ENCODE peak calls at places on chromosomes 6 and 20, in eight cellular contexts. F, O, J, G, X, A, D and Z are unnamed samples. For H3K27me3, the result is how much of the 10 kb centered on the place peaks cover.

GRCh38 chr6:4941782-4942672 is 61.8 kb downstream of the RPP40 start:
- DNase-seq in F (peak), O (no peak), J (peak), G (no peak), X (peak), A (peak), D (no peak), Z (peak)

GRCh38 chr6:105890521-105891244 is 195.5 kb upstream of the PRDM1 start:
- DNase-seq in F (peak), O (no peak), J (no peak), G (no peak), X (no peak), A (no peak), D (no peak), Z (no peak)

GRCh38 chr20:58375796-58376195 is 13.2 kb upstream of the VAPB start:
- DNase-seq in F (no peak), O (no peak), J (no peak), G (no peak), X (no peak), A (no peak), D (no peak), Z (no peak)

GRCh38 chr20:24694157-24694726 is 224.8 kb downstream of the SYNDIG1 start:
- DNase-seq in F (no peak), O (peak), J (no peak), G (peak), X (peak), A (no peak), D (peak), Z (no peak)

GRCh38 chr20:63116412-63117106 is 99.4 kb downstream of the YTHDF1 start:
- DNase-seq in F (no peak), O (no peak), J (no peak), G (no peak), X (no peak), A (no peak), D (no peak), Z (no peak)

GRCh38 chr6:96116674-96117073 is 100.9 kb downstream of the FUT9 start:
- DNase-seq in F (no peak), O (no peak), J (peak), G (no peak), X (no peak), A (no peak), D (no peak), Z (no peak)

GRCh38 chr6:19870322-19870721 is 33.2 kb downstream of the ID4 start:
- DNase-seq in F (no peak), O (no peak), J (no peak), G (no peak), X (no peak), A (no peak), D (no peak), Z (no peak)

GRCh38 chr6:44076366-44077200 is 50.7 kb downstream of the MRPL14 start:
- DNase-seq in F (no peak), O (peak), J (no peak), G (no peak), X (peak), A (no peak), D (peak), Z (no peak)

GRCh38 chr6:136921521-136921935 is 573 bp upstream of the SLC35D3 start:
- DNase-seq in F (no peak), O (no peak), J (no peak), G (no peak), X (no peak), A (no peak), D (no peak), Z (no peak)

GRCh38 chr6:128518531-128519131 is 1.8 kb downstream of the PTPRK start:
- DNase-seq in F (no peak), O (no peak), J (no peak), G (no peak), X (no peak), A (no peak), D (no peak), Z (no peak)

GRCh38 chr6:19394051-19394450 is 443.1 kb upstream of the ID4 start:
- DNase-seq in F (no peak), O (no peak), J (no peak), G (no peak), X (no peak), A (no peak), D (no peak), Z (no peak)

GRCh38 chr6:46746691-46747090 is at the start of gene ANKRD66:
- DNase-seq in F (peak), O (no peak), J (no peak), G (no peak), X (no peak), A (no peak), D (no peak), Z (no peak)

GRCh38 chr6:48610846-48611245 is 499.8 kb upstream of the PTCHD4 start:
- DNase-seq in F (no peak), O (no peak), J (no peak), G (no peak), X (no peak), A (peak), D (no peak), Z (no peak)

GRCh38 chr20:15061955-15062354 is 724.5 kb upstream of the FLRT3 start:
- DNase-seq in F (peak), O (no peak), J (no peak), G (no peak), X (no peak), A (no peak), D (no peak), Z (peak)

GRCh38 chr6:141752677-141753076 is 380.0 kb upstream of the GJE1 start:
- DNase-seq in F (no peak), O (no peak), J (no peak), G (no peak), X (no peak), A (no peak), D (no peak), Z (no peak)

GRCh38 chr6:26273673-26274595 is 91.1 kb upstream of the BTN3A2 start:
- DNase-seq in F (no peak), O (no peak), J (peak), G (no peak), X (no peak), A (peak), D (no peak), Z (no peak)

GRCh38 chr6:133184798-133185380 is 56.3 kb upstream of the EYA4 start:
- DNase-seq in F (no peak), O (no peak), J (no peak), G (no peak), X (no peak), A (no peak), D (no peak), Z (no peak)

GRCh38 chr6:130945401-130945919 is 117.6 kb downstream of the EPB41L2 start:
- DNase-seq in F (peak), O (no peak), J (no peak), G (no peak), X (no peak), A (peak), D (no peak), Z (no peak)

GRCh38 chr20:21421601-21422236 is 24.4 kb upstream of the NKX2-4 start:
- DNase-seq in F (no peak), O (no peak), J (no peak), G (no peak), X (no peak), A (no peak), D (no peak), Z (no peak)

GRCh38 chr6:12198851-12199250 is 91.3 kb upstream of the EDN1 start:
- DNase-seq in F (no peak), O (peak), J (no peak), G (no peak), X (no peak), A (no peak), D (no peak), Z (no peak)

GRCh38 chr20:43755851-43756250 is 29.0 kb upstream of the GTSF1L start:
- DNase-seq in F (no peak), O (no peak), J (no peak), G (no peak), X (no peak), A (peak), D (no peak), Z (no peak)

GRCh38 chr6:137494281-137494966 is at the start of gene OLIG3:
- DNase-seq in F (no peak), O (no peak), J (no peak), G (no peak), X (no peak), A (no peak), D (no peak), Z (no peak)

GRCh38 chr6:142419071-142419470 is 117.3 kb downstream of the ADGRG6 start:
- DNase-seq in F (no peak), O (no peak), J (no peak), G (no peak), X (no peak), A (no peak), D (no peak), Z (no peak)

GRCh38 chr6:118755941-118756646 is 104.7 kb upstream of the CEP85L start:
- DNase-seq in F (no peak), O (no peak), J (no peak), G (no peak), X (no peak), A (no peak), D (no peak), Z (no peak)

GRCh38 chr6:19866900-19867627 is 29.9 kb downstream of the ID4 start:
- DNase-seq in F (peak), O (no peak), J (no peak), G (no peak), X (no peak), A (peak), D (no peak), Z (peak)

GRCh38 chr20:41716436-41716835 is 98.3 kb upstream of the CHD6 start:
- DNase-seq in F (no peak), O (no peak), J (no peak), G (no peak), X (no peak), A (no peak), D (no peak), Z (no peak)

GRCh38 chr6:129766959-129767728 is 57.2 kb upstream of the ARHGAP18 start:
- DNase-seq in F (peak), O (peak), J (peak), G (no peak), X (no peak), A (peak), D (peak), Z (no peak)

GRCh38 chr20:11676618-11677289 is 240.9 kb upstream of the BTBD3 start:
- DNase-seq in F (peak), O (peak), J (no peak), G (peak), X (peak), A (peak), D (no peak), Z (no peak)

GRCh38 chr20:36391955-36392354 is 85.8 kb downstream of the DLGAP4 start:
- DNase-seq in F (no peak), O (no peak), J (no peak), G (no peak), X (no peak), A (no peak), D (no peak), Z (no peak)

GRCh38 chr6:139187489-139187888 is 52.6 kb downstream of the HECA start:
- DNase-seq in F (no peak), O (no peak), J (no peak), G (no peak), X (no peak), A (no peak), D (no peak), Z (no peak)

GRCh38 chr6:82331031-82331773 is 32.4 kb upstream of the TPBG start:
- DNase-seq in F (peak), O (no peak), J (no peak), G (no peak), X (no peak), A (peak), D (no peak), Z (peak)

GRCh38 chr6:10411131-10411914 is 3.6 kb downstream of the TFAP2A start:
- DNase-seq in F (peak), O (no peak), J (no peak), G (no peak), X (no peak), A (no peak), D (no peak), Z (no peak)

GRCh38 chr6:10412948-10413849 is 1.7 kb downstream of the TFAP2A start:
- DNase-seq in F (peak), O (no peak), J (no peak), G (no peak), X (no peak), A (no peak), D (no peak), Z (no peak)

GRCh38 chr6:10411915-10412164 is 3.0 kb downstream of the TFAP2A start:
- DNase-seq in F (no peak), O (no peak), J (no peak), G (no peak), X (no peak), A (no peak), D (no peak), Z (no peak)

GRCh38 chr6:10413850-10414765 is 766 bp downstream of the TFAP2A start:
- DNase-seq in F (peak), O (no peak), J (no peak), G (no peak), X (no peak), A (no peak), D (no peak), Z (no peak)

GRCh38 chr6:10412165-10412947 is 2.5 kb downstream of the TFAP2A start:
- DNase-seq in F (peak), O (no peak), J (peak), G (no peak), X (peak), A (peak), D (no peak), Z (no peak)
- H3K27me3 ChIP-seq in F (under half), O (under half), J (under half), G (half or more), X (half or more), A (half or more), D (half or more), Z (half or more)

GRCh38 chr20:37622728-37623127 is 71.1 kb upstream of the CTNNBL1 start:
- DNase-seq in F (no peak), O (no peak), J (no peak), G (no peak), X (no peak), A (no peak), D (no peak), Z (no peak)
- H3K27me3 ChIP-seq in F (under half), O (under half), J (under half), G (under half), X (under half), A (under half), D (under half), Z (under half)

DNA sequence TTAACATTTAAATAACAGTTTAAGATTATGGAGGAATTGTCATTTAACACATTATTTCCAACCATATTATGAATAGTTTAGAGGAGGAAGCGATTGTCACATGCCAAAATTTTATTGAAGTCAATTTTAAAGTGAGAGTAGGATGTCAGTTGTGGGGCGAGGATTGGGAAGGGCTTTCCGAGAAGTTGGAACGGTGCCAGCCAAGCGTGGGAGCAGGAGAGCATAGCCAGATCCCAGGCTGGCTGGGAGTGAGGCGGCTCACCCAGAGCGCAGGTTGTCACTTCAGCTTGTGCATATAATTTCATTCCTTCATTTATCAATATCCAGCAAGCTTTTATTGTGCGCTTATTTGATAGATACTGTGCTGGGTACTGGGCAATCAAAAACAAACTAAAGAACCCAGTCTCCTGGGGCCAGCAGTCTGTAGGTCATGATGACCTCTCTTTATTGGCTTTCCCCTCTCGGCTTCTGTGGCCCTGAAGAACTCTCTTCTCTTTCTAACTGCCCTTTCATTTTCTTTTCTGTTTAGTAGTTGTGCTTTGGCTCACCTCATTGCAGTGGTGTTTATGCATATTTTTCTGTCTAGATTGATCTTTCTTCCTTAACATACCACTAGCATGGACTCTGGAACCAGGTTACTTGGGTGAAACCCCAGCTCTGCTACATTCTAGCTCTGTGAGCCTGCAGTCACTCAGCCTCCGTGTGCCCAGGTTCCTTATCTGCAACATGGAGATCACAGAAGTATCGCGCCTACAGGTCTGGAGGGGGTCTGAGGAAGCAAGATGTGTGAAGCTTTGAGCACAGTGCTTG is 6.4 kb downstream of the CEP43 start:
- DNase-seq in F (no peak), O (no peak), J (no peak), G (no peak), X (peak), A (no peak), D (peak), Z (no peak)
- H3K27me3 ChIP-seq in F (under half), O (under half), J (under half), G (under half), X (under half), A (under half), D (under half), Z (under half)

DNA sequence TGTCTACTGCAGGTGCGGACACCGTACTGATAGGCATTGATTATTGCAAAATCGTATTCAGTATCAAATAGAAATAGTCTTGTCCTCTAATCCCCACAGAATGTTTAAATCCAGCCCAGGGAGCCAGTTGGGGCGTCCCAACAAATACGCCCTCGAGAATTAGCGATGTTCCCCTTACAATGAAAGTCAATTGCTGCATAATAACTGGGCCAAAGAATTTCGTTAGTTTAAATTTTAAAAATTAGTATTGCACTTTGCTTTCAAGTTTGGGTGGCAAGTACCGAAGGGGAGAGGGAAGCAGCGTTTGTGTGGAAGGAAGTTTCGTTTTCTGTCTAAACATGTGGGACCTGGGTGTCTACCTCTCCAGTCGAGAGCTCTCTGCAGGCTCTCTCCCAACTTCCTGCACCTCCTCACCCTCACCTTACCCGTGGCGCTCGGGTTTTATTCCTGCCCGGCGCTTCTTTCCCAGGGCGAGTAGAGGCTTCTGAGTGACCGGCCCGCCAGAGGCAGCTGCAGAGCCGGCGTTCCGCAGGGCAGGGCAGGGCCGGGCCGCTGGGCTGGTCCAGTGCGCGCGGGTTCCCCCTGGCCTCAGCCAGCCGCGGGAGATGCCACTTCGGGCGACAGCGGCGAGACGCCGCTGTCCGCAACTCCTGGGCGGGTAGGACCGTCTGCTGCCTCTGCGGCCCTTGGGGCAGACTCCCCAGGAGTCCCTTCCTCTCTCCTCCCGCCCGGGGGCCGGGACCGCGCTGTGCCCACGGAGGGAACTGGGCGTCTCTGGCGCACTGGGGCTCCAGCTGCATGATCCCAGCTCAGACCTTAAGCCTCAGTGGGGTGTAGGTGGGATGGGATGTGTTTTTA is 862 bp upstream of the TFAP2C start:
- DNase-seq in F (no peak), O (no peak), J (no peak), G (no peak), X (no peak), A (no peak), D (peak), Z (no peak)
- H3K27me3 ChIP-seq in F (under half), O (under half), J (under half), G (under half), X (half or more), A (half or more), D (under half), Z (half or more)

DNA sequence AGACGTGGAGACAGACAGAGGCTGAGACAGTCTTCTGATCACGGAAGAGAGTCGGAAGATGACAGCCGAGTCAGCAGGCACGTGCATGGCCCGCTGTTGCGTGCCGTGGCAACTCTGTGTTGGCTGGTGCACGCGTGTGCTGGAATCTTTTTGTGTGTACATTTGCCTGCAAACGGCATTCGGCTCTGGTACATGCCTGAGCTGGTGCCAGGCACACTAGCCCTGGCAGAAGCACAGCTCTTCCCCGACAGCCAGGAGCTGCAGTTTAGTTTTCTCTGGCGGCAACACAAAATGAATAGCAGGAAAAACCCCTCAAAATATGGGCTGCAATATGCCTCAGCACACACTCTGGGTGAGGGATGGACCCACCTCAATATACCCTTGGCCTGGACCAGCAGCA is 769 bp upstream of the PDYN start:
- DNase-seq in F (no peak), O (no peak), J (no peak), G (no peak), X (no peak), A (no peak), D (no peak), Z (no peak)
- H3K27me3 ChIP-seq in F (under half), O (under half), J (under half), G (under half), X (under half), A (under half), D (under half), Z (half or more)

GRCh38 chr6:150001295-150001990 is 23.9 kb downstream of the RAET1L start:
- DNase-seq in F (no peak), O (no peak), J (no peak), G (no peak), X (no peak), A (no peak), D (no peak), Z (no peak)
- H3K27me3 ChIP-seq in F (under half), O (under half), J (under half), G (under half), X (under half), A (under half), D (under half), Z (under half)

GRCh38 chr20:57214948-57215347 is 51.5 kb downstream of the BMP7 start:
- DNase-seq in F (no peak), O (no peak), J (no peak), G (no peak), X (no peak), A (no peak), D (no peak), Z (no peak)

GRCh38 chr20:57213291-57213690 is 53.1 kb downstream of the BMP7 start:
- DNase-seq in F (no peak), O (no peak), J (no peak), G (no peak), X (no peak), A (no peak), D (no peak), Z (no peak)

GRCh38 chr20:57215426-57215825 is 51.0 kb downstream of the BMP7 start:
- DNase-seq in F (no peak), O (no peak), J (no peak), G (no peak), X (no peak), A (no peak), D (no peak), Z (no peak)

GRCh38 chr20:57213924-57214323 is 52.5 kb downstream of the BMP7 start:
- DNase-seq in F (no peak), O (no peak), J (no peak), G (no peak), X (no peak), A (no peak), D (no peak), Z (no peak)

DNA sequence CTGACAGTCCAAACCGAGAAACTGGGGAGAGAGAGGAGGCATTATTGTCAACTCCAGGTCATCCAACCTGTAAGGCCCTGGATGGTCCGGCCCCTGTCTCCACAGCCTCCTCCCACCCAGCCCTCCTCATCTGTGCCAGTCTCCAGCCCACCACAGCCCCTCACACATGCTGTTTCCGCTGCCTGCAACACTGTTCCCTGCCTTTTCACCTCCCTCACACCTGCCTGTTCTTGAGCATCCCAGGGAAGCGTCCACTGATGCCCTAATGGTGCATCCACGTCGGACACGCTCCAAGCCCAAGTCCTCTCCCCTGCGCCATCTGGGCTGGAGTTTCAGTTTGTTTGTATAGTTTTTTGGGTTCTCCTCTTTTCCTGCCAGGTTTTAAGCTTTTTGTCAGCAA is 52.0 kb downstream of the BMP7 start:
- DNase-seq in F (no peak), O (no peak), J (no peak), G (no peak), X (no peak), A (no peak), D (no peak), Z (no peak)
- H3K27me3 ChIP-seq in F (under half), O (under half), J (under half), G (under half), X (under half), A (under half), D (under half), Z (under half)